ENCODE peak calls at places on chromosomes 6 and 20, in nine cellular contexts. D is amygdala; Y is RKO; V is ELF-1; C is NCI-H748 treated with DMSO at 0.1 percent for 48 hours; I is testis; P is CD4-positive, alpha-beta memory T cell; F is Right ventricle myocardium inferior; L is GM12865. N is an unnamed sample.

GRCh38 chr20:25308671-25309394 is 60.9 kb downstream of the PYGB start:
- DNase-seq in C (no peak), F (peak), L (no peak), V (no peak), Y (no peak), I (no peak), P (no peak), D (no peak), N (no peak)

GRCh38 chr6:168418631-168419250 is 22.2 kb upstream of the SMOC2 start:
- DNase-seq in V (no peak), C (no peak), I (no peak), Y (no peak), D (no peak), F (no peak), P (no peak), L (no peak), N (no peak)

GRCh38 chr6:109315331-109316129 is 66.7 kb downstream of the CD164 start:
- DNase-seq in C (peak), V (no peak), P (no peak), L (no peak), F (no peak), D (no peak), I (no peak), Y (no peak), N (no peak)

GRCh38 chr6:113690255-113690956 is 166.7 kb upstream of the MARCKS start:
- DNase-seq in F (no peak), V (no peak), L (peak), I (no peak), C (peak), D (no peak), Y (peak), P (no peak), N (no peak)

GRCh38 chr20:38162878-38163875 is 1.9 kb downstream of the TGM2 start:
- DNase-seq in D (no peak), F (no peak), P (no peak), Y (no peak), C (no peak), I (no peak), V (no peak), L (no peak), N (no peak)

GRCh38 chr6:139482184-139482751 is 107.8 kb upstream of the CITED2 start:
- DNase-seq in P (no peak), V (peak), D (no peak), I (no peak), F (no peak), C (no peak), Y (no peak), L (no peak), N (no peak)

GRCh38 chr6:139153876-139154275 is 19.0 kb downstream of the HECA start:
- DNase-seq in Y (no peak), F (no peak), P (no peak), V (no peak), C (peak), D (no peak), I (no peak), L (no peak), N (no peak)

GRCh38 chr6:97876711-97877110 is 593.7 kb upstream of the MMS22L start:
- DNase-seq in L (no peak), F (no peak), Y (no peak), P (no peak), I (no peak), V (no peak), D (no peak), C (no peak), N (no peak)

GRCh38 chr20:33242319-33243100 is 6.7 kb downstream of the BPIFA1 start:
- DNase-seq in C (no peak), F (no peak), P (no peak), Y (no peak), V (no peak), I (no peak), L (no peak), D (no peak), N (no peak)

GRCh38 chr6:79559706-79560105 is 22.5 kb upstream of the LCA5 start:
- DNase-seq in L (no peak), F (no peak), Y (no peak), I (no peak), P (no peak), D (no peak), C (no peak), V (no peak), N (no peak)

GRCh38 chr6:169851641-169852503 is 100.5 kb downstream of the ERMARD start:
- DNase-seq in Y (peak), P (no peak), I (peak), V (peak), D (no peak), C (no peak), F (no peak), L (no peak), N (no peak)

GRCh38 chr20:24994470-24995368 is 2.2 kb upstream of the APMAP start:
- DNase-seq in D (no peak), L (peak), V (peak), C (peak), F (peak), P (peak), I (peak), Y (peak), N (peak)

GRCh38 chr20:11063459-11063858 is 389.7 kb upstream of the JAG1 start:
- DNase-seq in C (no peak), Y (no peak), P (no peak), D (no peak), L (no peak), I (no peak), V (no peak), F (no peak), N (no peak)

GRCh38 chr20:25042531-25043498 is 15.1 kb downstream of the ACSS1 start:
- DNase-seq in V (no peak), F (peak), P (peak), D (no peak), I (peak), C (no peak), Y (no peak), L (peak), N (no peak)